ENCODE peak calls at places on chromosomes 12 and 14, in eight cellular contexts. J is HCEC 1CT; L is stromal cell of bone marrow; A is SJSA1; K is glutamatergic neuron; G is stimulated activated CD4-positive, alpha-beta T cell treated with anti-CD3 and anti-CD28 coated beads, Interleukin-12 subunit alpha, Interleukin-12 subunit beta, amount 100 ng/mL, for 4 hours; Y is A549; P is activated CD4-positive, alpha-beta T cell treated with anti-CD3 and anti-CD28 coated beads, Interleukin-2, amount 50 U/mL, for 1 hour. Q is an unnamed sample.

GRCh38 chr12:132450391-132451171 is 39.4 kb upstream of the FBRSL1 start:
- DNase-seq in J (no peak), Y (no peak), A (no peak), L (no peak), G (no peak), K (no peak), P (no peak), Q (no peak)

GRCh38 chr14:21024668-21025373 is at the start of gene NDRG2:
- DNase-seq in J (no peak), G (peak; percentile 68), Y (peak; percentile 49), A (no peak), K (peak; percentile 87), L (no peak), P (peak; percentile 77), Q (peak; percentile 80)

GRCh38 chr14:105116451-105117256 is 51.4 kb upstream of the GPR132 start:
- DNase-seq in J (no peak), A (no peak), L (no peak), K (no peak), P (no peak), G (no peak), Y (no peak), Q (peak; percentile 20)

GRCh38 chr12:59486827-59487226 is 109.0 kb upstream of the SLC16A7 start:
- DNase-seq in Y (no peak), A (no peak), K (no peak), G (no peak), L (no peak), J (no peak), P (no peak), Q (no peak)

GRCh38 chr12:52798003-52798670 is 2.2 kb upstream of the KRT3 start:
- DNase-seq in G (no peak), K (no peak), Y (no peak), A (no peak), J (peak; percentile 83), P (no peak), L (peak; percentile 43), Q (no peak)

GRCh38 chr14:52020866-52021717 is 31.7 kb downstream of the RTRAF start:
- DNase-seq in K (no peak), Y (no peak), J (no peak), L (no peak), A (peak; percentile 48), P (no peak), G (no peak), Q (no peak)

GRCh38 chr14:25953532-25954144 is 644.2 kb downstream of the NOVA1 start:
- DNase-seq in P (no peak), J (no peak), G (no peak), L (peak; percentile 10), Y (no peak), K (no peak), A (peak; percentile 1), Q (no peak)

GRCh38 chr14:61568572-61569011 is 126.7 kb upstream of the HIF1A start:
- DNase-seq in G (peak; percentile 50), Y (no peak), P (peak; percentile 55), J (no peak), K (peak; percentile 42), A (no peak), L (no peak), Q (peak; percentile 77)

GRCh38 chr14:68082698-68083291 is 263.2 kb downstream of the RAD51B start:
- DNase-seq in A (no peak), P (no peak), L (no peak), J (no peak), G (no peak), K (no peak), Y (no peak), Q (no peak)

GRCh38 chr14:61284001-61284400 is 2.9 kb upstream of the TMEM30B start:
- DNase-seq in P (no peak), J (no peak), Y (no peak), L (no peak), G (no peak), A (no peak), K (no peak), Q (no peak)

GRCh38 chr14:94110552-94111181 is at the start of gene IFI27:
- DNase-seq in Y (no peak), L (peak; percentile 70), J (no peak), A (peak; percentile 64), G (no peak), P (no peak), K (no peak), Q (peak; percentile 29)

GRCh38 chr14:97760050-97760449 is 962.9 kb downstream of the VRK1 start:
- DNase-seq in P (no peak), J (no peak), A (no peak), L (no peak), K (no peak), G (no peak), Y (no peak), Q (no peak)

GRCh38 chr12:59134750-59135149 is 214.4 kb upstream of the LRIG3 start:
- DNase-seq in A (no peak), Y (no peak), L (no peak), K (no peak), P (no peak), G (no peak), J (no peak), Q (no peak)

GRCh38 chr12:117190210-117190781 is at the start of gene FBXO21:
- DNase-seq in J (peak; percentile 85), P (peak; percentile 93), Y (peak; percentile 91), L (peak; percentile 66), A (peak; percentile 79), G (peak; percentile 93), K (peak; percentile 95), Q (peak; percentile 97)

GRCh38 chr12:22396253-22396652 is 61.7 kb upstream of the ST8SIA1 start:
- DNase-seq in J (no peak), A (no peak), L (no peak), G (no peak), Y (no peak), K (no peak), P (peak; percentile 16), Q (no peak)

GRCh38 chr14:91953170-91953985 is 5.9 kb upstream of the FBLN5 start:
- DNase-seq in J (no peak), L (peak; percentile 11), A (no peak), Y (no peak), K (no peak), G (no peak), P (no peak), Q (no peak)

GRCh38 chr12:34393821-34394150 is 371.5 kb downstream of the ALG10 start:
- DNase-seq in L (no peak), J (no peak), Y (no peak), K (peak; percentile 1), A (no peak), P (no peak), G (no peak), Q (peak; percentile 20)

GRCh38 chr14:61493996-61494395 is 172.6 kb downstream of the PRKCH start:
- DNase-seq in L (no peak), K (no peak), A (no peak), J (no peak), P (no peak), G (no peak), Y (no peak), Q (no peak)

GRCh38 chr12:18861287-18861858 is 123.5 kb downstream of the CAPZA3 start:
- DNase-seq in L (peak; percentile 8), J (peak; percentile 31), Y (no peak), P (no peak), A (peak; percentile 33), G (no peak), K (no peak), Q (no peak)

GRCh38 chr12:12992418-12993175 is 7.5 kb downstream of the HEBP1 start:
- DNase-seq in K (no peak), G (no peak), A (peak; percentile 46), P (no peak), Y (peak; percentile 24), J (peak; percentile 97), L (peak; percentile 91), Q (no peak)

GRCh38 chr12:96099986-96100385 is 64.6 kb upstream of the LTA4H start:
- DNase-seq in J (no peak), L (no peak), A (no peak), Y (no peak), K (no peak), G (no peak), P (no peak), Q (no peak)

GRCh38 chr12:98328467-98328866 is 186.9 kb upstream of the TMPO start:
- DNase-seq in A (no peak), L (no peak), K (no peak), Y (no peak), G (no peak), J (no peak), P (no peak), Q (no peak)

GRCh38 chr14:81269100-81269978 is 48.6 kb upstream of the GTF2A1 start:
- DNase-seq in L (peak; percentile 69), P (no peak), G (no peak), K (no peak), Y (peak; percentile 77), J (peak; percentile 63), A (peak; percentile 23), Q (no peak)

GRCh38 chr12:50529345-50529744 is 24.6 kb downstream of the DIP2B start:
- DNase-seq in L (no peak), A (no peak), P (no peak), Y (no peak), K (no peak), G (no peak), J (no peak), Q (no peak)

GRCh38 chr12:76879710-76880025 is 849 bp upstream of the CSRP2 start:
- DNase-seq in K (peak; percentile 42), A (no peak), L (no peak), J (no peak), G (no peak), Y (no peak), P (no peak), Q (no peak)

GRCh38 chr12:11876301-11876700 is 194.4 kb upstream of the BCL2L14 start:
- DNase-seq in J (no peak), A (no peak), Y (no peak), K (no peak), G (no peak), L (no peak), P (no peak), Q (no peak)

GRCh38 chr12:123828871-123829547 is 66.9 kb downstream of the DNAH10 start:
- DNase-seq in L (no peak), A (peak; percentile 11), Y (no peak), J (no peak), G (no peak), K (no peak), P (no peak), Q (no peak)

GRCh38 chr12:12456637-12457036 is 99.8 kb downstream of the BORCS5 start:
- DNase-seq in P (no peak), Y (no peak), L (peak; percentile 57), J (no peak), K (no peak), G (no peak), A (no peak), Q (no peak)

GRCh38 chr12:52266514-52266913 is 7.9 kb upstream of the KRT86 start:
- DNase-seq in Y (no peak), K (no peak), A (no peak), G (no peak), P (no peak), J (no peak), L (no peak), Q (no peak)

GRCh38 chr14:103074699-103075341 is 9.2 kb upstream of the LBHD2 start:
- DNase-seq in K (no peak), G (no peak), P (no peak), Y (peak; percentile 54), A (no peak), J (no peak), L (no peak), Q (peak; percentile 70)

GRCh38 chr14:68627868-68628604 is 164.8 kb downstream of the ZFP36L1 start:
- DNase-seq in K (peak; percentile 60), J (no peak), Y (no peak), P (peak; percentile 57), A (peak; percentile 4), L (no peak), G (peak; percentile 65), Q (peak; percentile 81)

GRCh38 chr12:52521175-52521574 is 981 bp upstream of the KRT5 start:
- DNase-seq in L (no peak), P (no peak), Y (no peak), G (no peak), K (no peak), A (no peak), J (no peak), Q (no peak)

GRCh38 chr12:121060149-121061001 is 21.3 kb upstream of the OASL start:
- DNase-seq in L (peak; percentile 25), A (peak; percentile 81), Y (peak; percentile 38), P (peak; percentile 54), K (no peak), J (peak; percentile 62), G (peak; percentile 31), Q (peak; percentile 74)

GRCh38 chr12:79121486-79121885 is 256.9 kb downstream of the SYT1 start:
- DNase-seq in J (peak; percentile 15), A (no peak), L (no peak), P (no peak), G (no peak), K (no peak), Y (peak; percentile 6), Q (no peak)

Q was measured in activated CD8-positive, alpha-beta memory T cell treated with anti-CD3 and anti-CD28 coated beads, Interleukin-2, amount 50 U/mL, for 48 hours.